ENCODE peak calls at places on chromosomes 7 and 10, in ten cellular contexts. One of them, this sample, is unnamed.

GRCh38 chr10:126264089-126265018 is 123.9 kb downstream of the ADAM12 start:
- DNase-seq in GM20000: no peak
- DNase-seq in B cell: no peak
- DNase-seq in fibroblast of the aortic adventitia: no peak
- DNase-seq in tibial nerve: no peak
- DNase-seq in brain microvascular endothelial cell: no peak
- DNase-seq in kidney: no peak
- DNase-seq in transverse colon: no peak
- DNase-seq in mucosa of descending colon: no peak
- DNase-seq in activated B cell treated with CpG ODN at 0.5 μM for 24 hours: no peak
- DNase-seq in this sample: no peak

GRCh38 chr7:150855046-150855445 is 2.7 kb downstream of the AOC1 start:
- DNase-seq in brain microvascular endothelial cell: no peak
- DNase-seq in fibroblast of the aortic adventitia: no peak
- DNase-seq in kidney: no peak
- DNase-seq in mucosa of descending colon: no peak
- DNase-seq in GM20000: no peak
- DNase-seq in tibial nerve: no peak
- DNase-seq in transverse colon: no peak
- DNase-seq in B cell: no peak
- DNase-seq in activated B cell treated with CpG ODN at 0.5 μM for 24 hours: no peak
- DNase-seq in this sample: no peak

GRCh38 chr10:8321990-8322389 is 267.5 kb downstream of the GATA3 start:
- DNase-seq in kidney: no peak
- DNase-seq in B cell: no peak
- DNase-seq in brain microvascular endothelial cell: no peak
- DNase-seq in transverse colon: no peak
- DNase-seq in mucosa of descending colon: no peak
- DNase-seq in fibroblast of the aortic adventitia: no peak
- DNase-seq in tibial nerve: no peak
- DNase-seq in activated B cell treated with CpG ODN at 0.5 μM for 24 hours: no peak
- DNase-seq in GM20000: no peak
- DNase-seq in this sample: no peak

GRCh38 chr7:16393862-16394422 is 27.4 kb downstream of the CRPPA start:
- DNase-seq in kidney: no peak
- DNase-seq in GM20000: no peak
- DNase-seq in mucosa of descending colon: no peak
- DNase-seq in B cell: no peak
- DNase-seq in brain microvascular endothelial cell: no peak
- DNase-seq in transverse colon: no peak
- DNase-seq in tibial nerve: no peak
- DNase-seq in activated B cell treated with CpG ODN at 0.5 μM for 24 hours: no peak
- DNase-seq in fibroblast of the aortic adventitia: no peak
- DNase-seq in this sample: no peak

GRCh38 chr7:100544949-100545635 is 6.1 kb downstream of the AGFG2 start:
- DNase-seq in brain microvascular endothelial cell: no peak
- DNase-seq in kidney: no peak
- DNase-seq in transverse colon: no peak
- DNase-seq in fibroblast of the aortic adventitia: peak
- DNase-seq in GM20000: no peak
- DNase-seq in activated B cell treated with CpG ODN at 0.5 μM for 24 hours: no peak
- DNase-seq in B cell: no peak
- DNase-seq in mucosa of descending colon: no peak
- DNase-seq in tibial nerve: no peak
- DNase-seq in this sample: no peak

GRCh38 chr10:23337616-23338015 is 7.0 kb downstream of the C10orf67 start:
- DNase-seq in B cell: no peak
- DNase-seq in brain microvascular endothelial cell: no peak
- DNase-seq in GM20000: no peak
- DNase-seq in fibroblast of the aortic adventitia: no peak
- DNase-seq in activated B cell treated with CpG ODN at 0.5 μM for 24 hours: no peak
- DNase-seq in transverse colon: no peak
- DNase-seq in kidney: no peak
- DNase-seq in tibial nerve: no peak
- DNase-seq in mucosa of descending colon: no peak
- DNase-seq in this sample: no peak

GRCh38 chr10:78605800-78606350 is 462.9 kb upstream of the ZMIZ1 start:
- DNase-seq in transverse colon: no peak
- DNase-seq in activated B cell treated with CpG ODN at 0.5 μM for 24 hours: no peak
- DNase-seq in kidney: no peak
- DNase-seq in mucosa of descending colon: no peak
- DNase-seq in brain microvascular endothelial cell: no peak
- DNase-seq in GM20000: no peak
- DNase-seq in B cell: no peak
- DNase-seq in tibial nerve: no peak
- DNase-seq in fibroblast of the aortic adventitia: no peak
- DNase-seq in this sample: no peak

GRCh38 chr7:45897042-45897690 is 8.9 kb downstream of the IGFBP1 start:
- DNase-seq in brain microvascular endothelial cell: peak
- DNase-seq in kidney: no peak
- DNase-seq in B cell: no peak
- DNase-seq in transverse colon: no peak
- DNase-seq in GM20000: no peak
- DNase-seq in activated B cell treated with CpG ODN at 0.5 μM for 24 hours: no peak
- DNase-seq in mucosa of descending colon: no peak
- DNase-seq in fibroblast of the aortic adventitia: peak
- DNase-seq in tibial nerve: no peak
- DNase-seq in this sample: no peak

GRCh38 chr10:124145109-124145860 is 51.9 kb upstream of the CHST15 start:
- DNase-seq in brain microvascular endothelial cell: no peak
- DNase-seq in mucosa of descending colon: no peak
- DNase-seq in fibroblast of the aortic adventitia: peak
- DNase-seq in tibial nerve: peak
- DNase-seq in GM20000: no peak
- DNase-seq in B cell: no peak
- DNase-seq in activated B cell treated with CpG ODN at 0.5 μM for 24 hours: no peak
- DNase-seq in kidney: peak
- DNase-seq in transverse colon: peak
- DNase-seq in this sample: no peak

GRCh38 chr7:4103352-4104091 is 578.6 kb upstream of the FOXK1 start:
- DNase-seq in mucosa of descending colon: no peak
- DNase-seq in fibroblast of the aortic adventitia: no peak
- DNase-seq in kidney: no peak
- DNase-seq in activated B cell treated with CpG ODN at 0.5 μM for 24 hours: no peak
- DNase-seq in GM20000: no peak
- DNase-seq in brain microvascular endothelial cell: peak
- DNase-seq in transverse colon: no peak
- DNase-seq in tibial nerve: no peak
- DNase-seq in B cell: no peak
- DNase-seq in this sample: no peak

DNA sequence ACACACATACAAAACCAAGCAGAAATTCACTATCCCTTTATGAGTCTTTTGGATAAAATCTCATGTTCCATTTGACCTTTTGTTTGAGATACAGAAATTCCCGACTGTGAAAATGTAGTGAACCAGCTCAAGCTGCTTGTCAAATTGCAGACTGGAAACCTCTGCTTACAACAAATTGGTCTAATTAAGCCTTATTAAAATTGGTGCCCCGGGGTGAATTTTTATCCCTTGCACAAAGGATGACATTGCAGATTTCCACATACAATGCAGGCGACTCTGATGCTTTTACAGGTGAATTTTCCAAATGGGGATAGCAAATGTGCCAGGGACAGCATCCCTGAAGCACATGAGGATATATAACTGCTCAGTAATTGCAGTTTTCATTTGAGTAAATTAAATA is 257.3 kb downstream of the BMPER start:
- DNase-seq in tibial nerve: no peak
- DNase-seq in GM20000: no peak
- DNase-seq in kidney: no peak
- DNase-seq in activated B cell treated with CpG ODN at 0.5 μM for 24 hours: no peak
- DNase-seq in mucosa of descending colon: no peak
- DNase-seq in brain microvascular endothelial cell: no peak
- DNase-seq in fibroblast of the aortic adventitia: no peak
- DNase-seq in transverse colon: no peak
- DNase-seq in B cell: no peak
- DNase-seq in this sample: no peak
- TF ChIP-seq CTCF in tibial nerve: no peak
- TF ChIP-seq CTCF in GM20000: no peak
- TF ChIP-seq CTCF in kidney: no peak
- TF ChIP-seq CTCF in activated B cell treated with CpG ODN at 0.5 μM for 24 hours: no peak
- TF ChIP-seq CTCF in mucosa of descending colon: no peak
- TF ChIP-seq CTCF in brain microvascular endothelial cell: no peak
- TF ChIP-seq CTCF in fibroblast of the aortic adventitia: no peak
- TF ChIP-seq CTCF in transverse colon: no peak
- TF ChIP-seq CTCF in B cell: no peak
- TF ChIP-seq CTCF in this sample: no peak

GRCh38 chr7:134031835-134032617 is 95.1 kb upstream of the LRGUK start:
- DNase-seq in tibial nerve: no peak
- DNase-seq in GM20000: no peak
- DNase-seq in mucosa of descending colon: no peak
- DNase-seq in kidney: no peak
- DNase-seq in brain microvascular endothelial cell: no peak
- DNase-seq in activated B cell treated with CpG ODN at 0.5 μM for 24 hours: no peak
- DNase-seq in transverse colon: no peak
- DNase-seq in fibroblast of the aortic adventitia: no peak
- DNase-seq in B cell: no peak
- DNase-seq in this sample: no peak
- TF ChIP-seq CTCF in tibial nerve: no peak
- TF ChIP-seq CTCF in GM20000: no peak
- TF ChIP-seq CTCF in mucosa of descending colon: no peak
- TF ChIP-seq CTCF in kidney: no peak
- TF ChIP-seq CTCF in brain microvascular endothelial cell: no peak
- TF ChIP-seq CTCF in activated B cell treated with CpG ODN at 0.5 μM for 24 hours: no peak
- TF ChIP-seq CTCF in transverse colon: no peak
- TF ChIP-seq CTCF in fibroblast of the aortic adventitia: peak
- TF ChIP-seq CTCF in B cell: no peak
- TF ChIP-seq CTCF in this sample: no peak

GRCh38 chr10:5582736-5583135 is 58.0 kb downstream of the CALML3 start:
- DNase-seq in B cell: peak
- DNase-seq in tibial nerve: no peak
- DNase-seq in brain microvascular endothelial cell: no peak
- DNase-seq in mucosa of descending colon: peak
- DNase-seq in transverse colon: no peak
- DNase-seq in kidney: peak
- DNase-seq in fibroblast of the aortic adventitia: no peak
- DNase-seq in GM20000: no peak
- DNase-seq in activated B cell treated with CpG ODN at 0.5 μM for 24 hours: peak
- DNase-seq in this sample: no peak

GRCh38 chr10:5585517-5586222 is 60.9 kb downstream of the CALML3 start:
- DNase-seq in tibial nerve: no peak
- DNase-seq in GM20000: no peak
- DNase-seq in B cell: no peak
- DNase-seq in mucosa of descending colon: peak
- DNase-seq in kidney: no peak
- DNase-seq in activated B cell treated with CpG ODN at 0.5 μM for 24 hours: no peak
- DNase-seq in fibroblast of the aortic adventitia: no peak
- DNase-seq in transverse colon: no peak
- DNase-seq in brain microvascular endothelial cell: no peak
- DNase-seq in this sample: no peak

GRCh38 chr10:5581670-5582566 is 57.2 kb downstream of the CALML3 start:
- DNase-seq in transverse colon: no peak
- DNase-seq in B cell: peak
- DNase-seq in fibroblast of the aortic adventitia: no peak
- DNase-seq in tibial nerve: no peak
- DNase-seq in GM20000: peak
- DNase-seq in mucosa of descending colon: peak
- DNase-seq in activated B cell treated with CpG ODN at 0.5 μM for 24 hours: no peak
- DNase-seq in kidney: peak
- DNase-seq in brain microvascular endothelial cell: no peak
- DNase-seq in this sample: peak

GRCh38 chr10:5584895-5585516 is 60.2 kb downstream of the CALML3 start:
- DNase-seq in brain microvascular endothelial cell: peak
- DNase-seq in activated B cell treated with CpG ODN at 0.5 μM for 24 hours: no peak
- DNase-seq in mucosa of descending colon: peak
- DNase-seq in kidney: peak
- DNase-seq in GM20000: peak
- DNase-seq in fibroblast of the aortic adventitia: peak
- DNase-seq in tibial nerve: no peak
- DNase-seq in transverse colon: no peak
- DNase-seq in B cell: no peak
- DNase-seq in this sample: peak

DNA sequence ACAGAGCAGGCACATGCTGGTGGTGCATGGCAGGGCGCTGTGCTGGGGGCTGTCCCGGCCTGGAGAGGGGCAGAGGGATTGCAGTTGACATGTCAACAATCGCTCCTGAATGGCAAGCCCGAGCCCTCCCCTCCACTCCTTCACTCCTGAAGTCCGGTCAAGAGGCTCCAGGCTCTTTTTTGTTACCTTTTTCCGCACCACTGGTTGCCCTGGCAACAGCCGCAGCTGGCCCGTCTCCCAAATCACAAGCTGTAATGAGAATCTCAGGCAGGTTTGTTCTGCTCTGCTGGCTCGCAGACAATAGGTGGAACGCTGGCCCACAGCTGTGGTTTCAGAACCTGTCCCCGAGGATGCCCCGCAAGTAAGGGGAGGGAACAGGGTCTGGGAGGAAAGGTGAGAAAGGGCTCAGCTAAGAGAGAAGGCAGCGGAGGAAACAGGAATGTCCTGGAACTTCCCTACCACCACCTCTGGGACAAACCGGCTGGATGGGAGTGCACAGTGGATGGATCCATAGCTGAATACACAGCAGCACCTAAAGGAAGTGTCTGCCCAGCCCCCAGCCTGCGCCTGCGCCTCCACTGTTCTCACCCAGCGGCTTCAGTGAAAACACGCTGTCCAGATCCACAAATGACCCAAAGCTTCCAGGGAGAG is 58.9 kb downstream of the CALML3 start:
- DNase-seq in kidney: peak
- DNase-seq in activated B cell treated with CpG ODN at 0.5 μM for 24 hours: no peak
- DNase-seq in GM20000: peak
- DNase-seq in mucosa of descending colon: peak
- DNase-seq in tibial nerve: peak
- DNase-seq in transverse colon: peak
- DNase-seq in brain microvascular endothelial cell: no peak
- DNase-seq in B cell: peak
- DNase-seq in fibroblast of the aortic adventitia: no peak
- DNase-seq in this sample: no peak
- TF ChIP-seq CTCF in kidney: no peak
- TF ChIP-seq CTCF in activated B cell treated with CpG ODN at 0.5 μM for 24 hours: no peak
- TF ChIP-seq CTCF in GM20000: no peak
- TF ChIP-seq CTCF in mucosa of descending colon: no peak
- TF ChIP-seq CTCF in tibial nerve: no peak
- TF ChIP-seq CTCF in transverse colon: no peak
- TF ChIP-seq CTCF in brain microvascular endothelial cell: no peak
- TF ChIP-seq CTCF in B cell: no peak
- TF ChIP-seq CTCF in fibroblast of the aortic adventitia: no peak
- TF ChIP-seq CTCF in this sample: no peak

DNA sequence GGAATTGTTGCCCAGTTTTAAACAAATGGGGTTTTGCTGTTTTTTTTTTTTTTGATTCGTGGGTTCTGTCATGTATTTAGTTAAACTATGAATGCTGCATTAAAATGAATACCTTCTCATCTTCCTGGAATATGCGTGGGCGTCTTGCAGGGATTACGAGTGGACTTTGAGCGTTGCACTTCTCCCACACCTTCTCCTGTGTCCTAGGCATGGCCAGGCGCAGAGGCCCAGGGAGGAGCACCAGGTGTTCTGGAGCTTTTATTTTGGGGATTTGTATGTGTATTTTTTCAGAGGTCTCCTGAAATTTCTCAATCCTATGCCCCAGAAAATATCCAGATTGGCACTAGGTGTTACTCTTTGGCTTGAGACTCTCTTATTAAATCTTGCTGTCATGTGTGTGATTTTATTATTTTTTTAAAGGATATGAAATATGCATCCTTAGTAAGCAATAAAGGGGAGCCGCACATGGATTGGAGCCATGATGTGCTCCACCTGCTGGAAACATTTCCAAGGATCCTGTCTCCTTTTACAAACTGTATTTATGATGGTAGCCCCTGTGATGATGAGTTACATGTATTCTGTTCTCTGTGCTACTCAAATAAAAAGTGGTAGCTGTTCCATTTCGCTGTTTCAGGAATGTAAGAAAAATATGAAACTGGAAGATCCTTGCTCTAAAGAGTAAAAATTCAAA is 482.2 kb upstream of the KLF6 start:
- DNase-seq in mucosa of descending colon: peak
- DNase-seq in B cell: no peak
- DNase-seq in GM20000: no peak
- DNase-seq in brain microvascular endothelial cell: no peak
- DNase-seq in fibroblast of the aortic adventitia: no peak
- DNase-seq in activated B cell treated with CpG ODN at 0.5 μM for 24 hours: no peak
- DNase-seq in transverse colon: peak
- DNase-seq in tibial nerve: no peak
- DNase-seq in kidney: no peak
- DNase-seq in this sample: no peak
- TF ChIP-seq CTCF in mucosa of descending colon: no peak
- TF ChIP-seq CTCF in B cell: no peak
- TF ChIP-seq CTCF in GM20000: no peak
- TF ChIP-seq CTCF in brain microvascular endothelial cell: peak
- TF ChIP-seq CTCF in fibroblast of the aortic adventitia: no peak
- TF ChIP-seq CTCF in activated B cell treated with CpG ODN at 0.5 μM for 24 hours: no peak
- TF ChIP-seq CTCF in transverse colon: peak
- TF ChIP-seq CTCF in tibial nerve: no peak
- TF ChIP-seq CTCF in kidney: no peak
- TF ChIP-seq CTCF in this sample: no peak